ENCODE peak calls at places on chromosomes 12 and 14, in nine cellular contexts. K is cardiac muscle cell; H is right atrium auricular region; S is tibial artery; V is adrenal gland; Q is endodermal cell; U is effector memory CD4-positive, alpha-beta T cell; D is mammary epithelial cell; R is HCT116. M is an unnamed sample.
A peak's percentile ranks its signal among the peaks of the same experiment; 100 is the strongest.

GRCh38 chr14:103067231-103067954 is 10.0 kb upstream of the CDC42BPB start:
- DNase-seq in K (peak; percentile 61), H (peak; percentile 76), S (peak; percentile 68), V (no peak), Q (no peak), U (no peak), D (peak; percentile 74), R (peak; percentile 73), M (peak; percentile 32)

GRCh38 chr14:102430212-102430908 is 67.6 kb downstream of the TECPR2 start:
- DNase-seq in K (no peak), H (no peak), S (no peak), V (no peak), Q (no peak), U (no peak), D (peak; percentile 60), R (no peak), M (no peak)

GRCh38 chr12:12115531-12115930 is 44.8 kb downstream of the BCL2L14 start:
- DNase-seq in K (no peak), H (no peak), S (peak; percentile 37), V (no peak), Q (no peak), U (no peak), D (no peak), R (no peak), M (no peak)

GRCh38 chr12:95217377-95218163 is at the start of the genes FGD6 and VEZT:
- DNase-seq in K (peak; percentile 100), H (peak; percentile 99), S (peak; percentile 99), V (peak; percentile 99), Q (peak; percentile 100), U (peak; percentile 93), D (peak; percentile 100), R (peak; percentile 98), M (peak; percentile 99)

GRCh38 chr12:65673732-65674131 is 150.6 kb upstream of the HMGA2 start:
- DNase-seq in K (peak; percentile 62), H (no peak), S (no peak), V (no peak), Q (no peak), U (no peak), D (no peak), R (no peak), M (no peak)

GRCh38 chr12:46523863-46524770 is 151.5 kb upstream of the SLC38A2 start:
- DNase-seq in K (peak; percentile 74), H (no peak), S (no peak), V (peak; percentile 64), Q (no peak), U (no peak), D (peak; percentile 94), R (peak; percentile 91), M (no peak)

GRCh38 chr14:50053935-50054334 is 62.4 kb downstream of the VCPKMT start:
- DNase-seq in K (no peak), H (no peak), S (no peak), V (no peak), Q (no peak), U (no peak), D (no peak), R (no peak), M (no peak)

GRCh38 chr14:61531741-61532505 is 163.4 kb upstream of the HIF1A start:
- DNase-seq in K (no peak), H (no peak), S (no peak), V (no peak), Q (no peak), U (no peak), D (no peak), R (no peak), M (no peak)

GRCh38 chr12:90954921-90955320 is at the start of gene CCER1:
- DNase-seq in K (no peak), H (no peak), S (no peak), V (no peak), Q (peak; percentile 39), U (no peak), D (no peak), R (no peak), M (no peak)

GRCh38 chr14:91354979-91355685 is 62.5 kb downstream of the CCDC88C start:
- DNase-seq in K (no peak), H (no peak), S (no peak), V (no peak), Q (peak; percentile 93), U (no peak), D (no peak), R (no peak), M (no peak)

GRCh38 chr12:121578230-121579189 is 2.3 kb downstream of the KDM2B start:
- DNase-seq in K (peak; percentile 48), H (no peak), S (no peak), V (peak; percentile 16), Q (peak; percentile 89), U (no peak), D (no peak), R (no peak), M (peak; percentile 55)

GRCh38 chr12:5123921-5124320 is 80.2 kb downstream of the KCNA5 start:
- DNase-seq in K (no peak), H (no peak), S (no peak), V (no peak), Q (no peak), U (no peak), D (no peak), R (no peak), M (no peak)

GRCh38 chr14:70888681-70889175 is 18.5 kb upstream of the PCNX1 start:
- DNase-seq in K (peak; percentile 72), H (no peak), S (no peak), V (no peak), Q (no peak), U (no peak), D (peak; percentile 89), R (no peak), M (no peak)

GRCh38 chr12:106682594-106683234 is 91.8 kb upstream of the RIC8B start:
- DNase-seq in K (peak; percentile 75), H (no peak), S (no peak), V (no peak), Q (peak; percentile 38), U (no peak), D (peak; percentile 10), R (peak; percentile 16), M (peak; percentile 53)

GRCh38 chr12:68334136-68334535 is 2.0 kb upstream of the MDM1 start:
- DNase-seq in K (no peak), H (no peak), S (no peak), V (no peak), Q (peak; percentile 73), U (no peak), D (no peak), R (no peak), M (no peak)

GRCh38 chr12:21169878-21170472 is 39.0 kb downstream of the SLCO1B1 start:
- DNase-seq in K (peak; percentile 65), H (no peak), S (no peak), V (no peak), Q (peak; percentile 97), U (no peak), D (peak; percentile 8), R (peak; percentile 37), M (peak; percentile 79)

GRCh38 chr12:520119-520518 is 60.4 kb downstream of the B4GALNT3 start:
- DNase-seq in K (no peak), H (no peak), S (no peak), V (no peak), Q (no peak), U (no peak), D (no peak), R (no peak), M (no peak)

GRCh38 chr12:512933-513332 is 53.2 kb downstream of the B4GALNT3 start:
- DNase-seq in K (no peak), H (no peak), S (no peak), V (no peak), Q (no peak), U (no peak), D (no peak), R (no peak), M (no peak)

GRCh38 chr12:522692-523378 is 63.1 kb downstream of the B4GALNT3 start:
- DNase-seq in K (no peak), H (no peak), S (no peak), V (no peak), Q (no peak), U (no peak), D (no peak), R (no peak), M (no peak)

GRCh38 chr12:513446-513845 is 53.7 kb downstream of the B4GALNT3 start:
- DNase-seq in K (no peak), H (no peak), S (peak; percentile 1), V (no peak), Q (peak; percentile 50), U (no peak), D (no peak), R (no peak), M (no peak)

DNA sequence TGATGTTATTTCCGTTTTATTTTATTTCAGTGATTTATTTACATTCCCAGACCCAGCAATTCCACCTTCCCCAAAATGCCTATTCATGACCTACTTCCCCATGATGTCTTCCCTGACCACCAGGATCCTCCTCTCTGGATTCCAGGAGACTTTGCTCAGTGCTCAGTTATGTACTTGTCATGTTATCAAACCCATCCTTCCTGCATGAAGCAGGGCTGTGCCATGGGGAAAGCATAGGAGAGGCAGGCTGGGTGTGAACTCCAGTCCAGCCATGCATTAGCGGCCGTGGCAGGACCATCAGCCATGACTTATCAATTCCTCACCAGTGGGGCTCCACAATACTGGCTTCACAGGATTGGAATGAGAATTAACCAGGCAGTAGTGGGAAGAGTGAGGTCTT is 57.8 kb downstream of the B4GALNT3 start:
- DNase-seq in K (no peak), H (no peak), S (no peak), V (no peak), Q (no peak), U (no peak), D (no peak), R (no peak), M (no peak)
- H3K27me3 ChIP-seq in K (no peaks in the 10 kb centered on the region), H (no peaks in the 10 kb centered on the region), S (no peaks in the 10 kb centered on the region), V (no peaks in the 10 kb centered on the region), Q (no peaks in the 10 kb centered on the region), U (no peaks in the 10 kb centered on the region), D (no peaks in the 10 kb centered on the region), R (no peaks in the 10 kb centered on the region), M (no peaks in the 10 kb centered on the region)

GRCh38 chr14:69713127-69713800 is 53.7 kb upstream of the SRSF5 start:
- DNase-seq in K (no peak), H (no peak), S (no peak), V (no peak), Q (peak; percentile 89), U (no peak), D (peak; percentile 88), R (no peak), M (peak; percentile 80)
- H3K4me3 ChIP-seq in K (no peak overlapping the region), H (no peak overlapping the region), S (no peak overlapping the region), V (no peak overlapping the region), Q (no peak overlapping the region), U (no peak overlapping the region), D (no peak overlapping the region), R (no peak overlapping the region), M (no peak overlapping the region)

DNA sequence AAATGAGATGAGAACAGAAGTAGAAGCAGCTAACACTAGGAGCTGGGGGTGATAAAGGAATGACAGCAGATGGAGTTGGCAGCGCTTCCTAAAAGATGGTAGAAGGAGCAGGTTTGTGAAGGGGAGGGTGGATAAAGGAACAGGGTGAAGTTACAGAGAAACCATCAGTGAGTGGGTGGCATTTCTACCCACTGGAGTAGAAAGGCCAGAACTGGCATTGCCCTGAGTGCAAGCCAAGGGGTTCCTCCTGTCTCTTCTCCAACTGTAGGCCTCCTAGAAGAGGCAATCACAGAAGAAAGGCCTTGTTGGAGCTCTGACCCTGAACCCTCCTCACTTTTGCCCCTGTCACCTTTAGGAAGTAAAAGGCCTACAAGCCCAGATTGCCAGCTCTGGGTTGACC is 2.2 kb downstream of the KRT18 start:
- DNase-seq in K (no peak), H (no peak), S (no peak), V (no peak), Q (peak; percentile 39), U (no peak), D (no peak), R (no peak), M (no peak)
- H3K27me3 ChIP-seq in K (no peaks in the 10 kb centered on the region), H (no peaks in the 10 kb centered on the region), S (peaks cover 14% of the 10 kb centered on the region), V (no peaks in the 10 kb centered on the region), Q (no peaks in the 10 kb centered on the region), U (no peaks in the 10 kb centered on the region), D (no peaks in the 10 kb centered on the region), R (no peaks in the 10 kb centered on the region), M (no peaks in the 10 kb centered on the region)

GRCh38 chr14:104369208-104369607 is 210.4 kb upstream of the C14orf180 start:
- DNase-seq in K (no peak), H (no peak), S (no peak), V (no peak), Q (no peak), U (no peak), D (no peak), R (no peak), M (no peak)
- H3K4me3 ChIP-seq in K (no peak overlapping the region), H (no peak overlapping the region), S (no peak overlapping the region), V (no peak overlapping the region), Q (no peak overlapping the region), U (no peak overlapping the region), D (no peak overlapping the region), R (no peak overlapping the region), M (no peak overlapping the region)

M was measured in HAP-1.